ENCODE peak calls at places on chromosomes 5 and 9, in five cellular contexts. L is Right ventricle myocardium inferior, Q is EH, G is putamen, Y is frontal cortex. F is an unnamed sample.

GRCh38 chr5:158720316-158720715 is 379.4 kb downstream of the EBF1 start:
- DNase-seq in G (no peak), Q (peak), Y (no peak), L (no peak), F (no peak)

GRCh38 chr9:136791466-136792276 is 527 bp downstream of the TMEM141 start:
- DNase-seq in Y (peak), Q (peak), G (no peak), L (no peak), F (peak)

GRCh38 chr9:134858051-134858841 is 22.4 kb upstream of the FCN2 start:
- DNase-seq in L (no peak), Y (no peak), G (no peak), Q (peak), F (peak)

GRCh38 chr5:127320032-127320945 is 29.7 kb downstream of the MEGF10 start:
- DNase-seq in Q (peak), G (no peak), L (no peak), Y (no peak), F (no peak)

GRCh38 chr5:135033866-135034185 is 202 bp downstream of the PITX1 start:
- DNase-seq in G (no peak), L (no peak), Y (no peak), Q (no peak), F (no peak)

GRCh38 chr5:6248132-6248531 is 130.2 kb downstream of the MED10 start:
- DNase-seq in G (no peak), Y (no peak), L (no peak), Q (no peak), F (no peak)

GRCh38 chr9:110655723-110656641 is 12.6 kb upstream of the MUSK start:
- DNase-seq in L (no peak), Y (no peak), G (no peak), Q (peak), F (peak)

GRCh38 chr9:34701023-34701768 is 8.7 kb downstream of the CCL21 start:
- DNase-seq in Y (peak), L (peak), Q (peak), G (peak), F (peak)

GRCh38 chr5:68243681-68244080 is 28.1 kb downstream of the PIK3R1 start:
- DNase-seq in G (no peak), Y (no peak), L (no peak), Q (no peak), F (no peak)

GRCh38 chr5:10702040-10702629 is 58.9 kb downstream of the DAP start:
- DNase-seq in Q (peak), L (no peak), G (no peak), Y (no peak), F (no peak)

GRCh38 chr5:149605998-149606721 is 24.9 kb downstream of the ARHGEF37 start:
- DNase-seq in Y (no peak), G (no peak), L (no peak), Q (peak), F (no peak)

GRCh38 chr9:126777733-126778132 is 27.1 kb upstream of the ZBTB43 start:
- DNase-seq in L (no peak), Q (no peak), Y (no peak), G (no peak), F (no peak)

GRCh38 chr5:113331201-113331551 is 103.6 kb downstream of the TSSK1B start:
- DNase-seq in L (no peak), G (no peak), Q (no peak), Y (no peak), F (no peak)

GRCh38 chr9:96417051-96417586 is 1.1 kb downstream of the ZNF367 start:
- DNase-seq in L (peak), G (peak), Q (peak), Y (peak), F (peak)

GRCh38 chr5:170233358-170233892 is 640 bp downstream of the C5orf58 start:
- DNase-seq in Y (no peak), L (no peak), G (no peak), Q (no peak), F (no peak)

GRCh38 chr5:43416233-43416987 is 4.2 kb upstream of the CCL28 start:
- DNase-seq in Q (no peak), Y (no peak), L (no peak), G (no peak), F (no peak)